ENCODE peak calls at places on chromosomes 1 and 21, in five cellular contexts. V, E, U, C and Y are unnamed samples.

GRCh38 chr1:225511828-225512381 is 84.1 kb upstream of the LBR start:
- DNase-seq in V (no peak), C (no peak), E (no peak), U (no peak), Y (no peak)

GRCh38 chr1:91511386-91511785 is 10.7 kb downstream of the CDC7 start:
- DNase-seq in E (peak; percentile 11), C (peak; percentile 9), U (peak; percentile 16), V (no peak), Y (peak; percentile 51)

GRCh38 chr1:173917149-173917548 is at the start of gene SERPINC1:
- DNase-seq in U (no peak), C (no peak), V (no peak), E (no peak), Y (no peak)

GRCh38 chr1:101238041-101238515 is 1.3 kb downstream of the S1PR1 start:
- DNase-seq in U (no peak), C (no peak), E (no peak), V (no peak), Y (peak; percentile 52)

GRCh38 chr1:235648954-235649721 is 446 bp downstream of the GNG4 start:
- DNase-seq in C (no peak), E (no peak), U (no peak), V (no peak), Y (peak; percentile 92)

GRCh38 chr1:65541865-65542264 is 121.4 kb downstream of the LEPR start:
- DNase-seq in U (no peak), E (no peak), V (no peak), C (no peak), Y (no peak)

GRCh38 chr1:237864338-237865244 is 26.1 kb downstream of the ZP4 start:
- DNase-seq in C (peak; percentile 43), E (peak; percentile 32), U (no peak), V (peak; percentile 15), Y (peak; percentile 81)

GRCh38 chr1:112444269-112444668 is 48.3 kb downstream of the CTTNBP2NL start:
- DNase-seq in U (no peak), C (no peak), V (no peak), E (no peak), Y (no peak)

GRCh38 chr1:65009724-65010420 is 43.5 kb upstream of the JAK1 start:
- DNase-seq in E (no peak), C (no peak), V (no peak), U (no peak), Y (no peak)

GRCh38 chr21:17732306-17732705 is 86.8 kb downstream of the C21orf91 start:
- DNase-seq in U (no peak), C (no peak), V (no peak), E (no peak), Y (no peak)

GRCh38 chr1:155049651-155050559 is 1.2 kb upstream of the ADAM15 start:
- DNase-seq in V (no peak), E (no peak), C (no peak), U (no peak), Y (no peak)

GRCh38 chr1:6180578-6181311 is 624 bp upstream of the CHD5 start:
- DNase-seq in C (no peak), V (no peak), E (no peak), U (no peak), Y (peak; percentile 75)

GRCh38 chr1:118555638-118556037 is 370.6 kb upstream of the SPAG17 start:
- DNase-seq in E (no peak), U (no peak), C (no peak), V (no peak), Y (no peak)

GRCh38 chr1:157352216-157352615 is 200.1 kb downstream of the FCRL5 start:
- DNase-seq in U (no peak), C (no peak), E (no peak), V (no peak), Y (no peak)

GRCh38 chr1:162612606-162613400 is 19.5 kb upstream of the DDR2 start:
- DNase-seq in E (no peak), V (no peak), C (no peak), U (no peak), Y (no peak)

GRCh38 chr1:2533356-2533755 is 3.3 kb upstream of the HES5 start:
- DNase-seq in C (no peak), V (no peak), U (no peak), E (no peak), Y (no peak)

GRCh38 chr1:156430305-156430704 is 61.3 kb downstream of the RHBG start:
- DNase-seq in C (no peak), E (no peak), U (no peak), V (no peak), Y (peak; percentile 82)

GRCh38 chr1:206735553-206736031 is 35.0 kb upstream of the IL19 start:
- DNase-seq in V (no peak), C (no peak), U (no peak), E (no peak), Y (no peak)

GRCh38 chr21:46187814-46188213 is 3.6 kb upstream of the SPATC1L start:
- DNase-seq in E (no peak), V (no peak), C (no peak), U (no peak), Y (no peak)

GRCh38 chr1:12454406-12455391 is 163.3 kb downstream of the DHRS3 start:
- DNase-seq in V (no peak), C (no peak), U (no peak), E (no peak), Y (no peak)

GRCh38 chr1:29017975-29018712 is 103.8 kb downstream of the EPB41 start:
- DNase-seq in U (no peak), C (no peak), V (no peak), E (no peak), Y (no peak)

GRCh38 chr1:194280463-194280862 is 1094.0 kb upstream of the B3GALT2 start:
- DNase-seq in V (no peak), E (no peak), C (peak; percentile 4), U (no peak), Y (peak; percentile 21)

GRCh38 chr1:183438060-183438459 is 19.9 kb upstream of the NMNAT2 start:
- DNase-seq in E (no peak), C (no peak), U (no peak), V (no peak), Y (no peak)

GRCh38 chr1:91877574-91878208 is 8.3 kb downstream of the TGFBR3 start:
- DNase-seq in C (no peak), U (no peak), E (no peak), V (no peak), Y (no peak)

GRCh38 chr21:38773108-38774061 is 32.3 kb upstream of the ETS2 start:
- DNase-seq in C (peak; percentile 49), V (peak; percentile 52), U (peak; percentile 81), E (no peak), Y (no peak)

GRCh38 chr1:21270086-21270689 is 20.1 kb downstream of the ECE1 start:
- DNase-seq in E (peak; percentile 58), U (peak; percentile 54), C (peak; percentile 74), V (peak; percentile 67), Y (peak; percentile 94)

GRCh38 chr21:43600642-43601397 is 58.5 kb downstream of the HSF2BP start:
- DNase-seq in U (no peak), C (no peak), E (no peak), V (no peak), Y (no peak)

GRCh38 chr1:114750780-114751179 is 7.0 kb downstream of the CSDE1 start:
- DNase-seq in V (no peak), E (no peak), U (no peak), C (no peak), Y (no peak)

GRCh38 chr21:45845063-45845789 is 136.3 kb upstream of the COL6A1 start:
- DNase-seq in V (no peak), U (no peak), E (no peak), C (no peak), Y (no peak)

GRCh38 chr1:41559331-41559730 is 74.8 kb upstream of the EDN2 start:
- DNase-seq in C (no peak), U (no peak), E (no peak), V (no peak), Y (no peak)

GRCh38 chr1:74237787-74238186 is 2.6 kb downstream of the TNNI3K start:
- DNase-seq in E (no peak), U (no peak), C (no peak), V (no peak), Y (no peak)

GRCh38 chr1:116820362-116820761 is 66.1 kb downstream of the CD2 start:
- DNase-seq in C (no peak), E (no peak), V (no peak), U (no peak), Y (no peak)

GRCh38 chr1:26290061-26290415 is 10.2 kb downstream of the SH3BGRL3 start:
- DNase-seq in E (no peak), U (no peak), V (no peak), C (no peak), Y (no peak)

DNA sequence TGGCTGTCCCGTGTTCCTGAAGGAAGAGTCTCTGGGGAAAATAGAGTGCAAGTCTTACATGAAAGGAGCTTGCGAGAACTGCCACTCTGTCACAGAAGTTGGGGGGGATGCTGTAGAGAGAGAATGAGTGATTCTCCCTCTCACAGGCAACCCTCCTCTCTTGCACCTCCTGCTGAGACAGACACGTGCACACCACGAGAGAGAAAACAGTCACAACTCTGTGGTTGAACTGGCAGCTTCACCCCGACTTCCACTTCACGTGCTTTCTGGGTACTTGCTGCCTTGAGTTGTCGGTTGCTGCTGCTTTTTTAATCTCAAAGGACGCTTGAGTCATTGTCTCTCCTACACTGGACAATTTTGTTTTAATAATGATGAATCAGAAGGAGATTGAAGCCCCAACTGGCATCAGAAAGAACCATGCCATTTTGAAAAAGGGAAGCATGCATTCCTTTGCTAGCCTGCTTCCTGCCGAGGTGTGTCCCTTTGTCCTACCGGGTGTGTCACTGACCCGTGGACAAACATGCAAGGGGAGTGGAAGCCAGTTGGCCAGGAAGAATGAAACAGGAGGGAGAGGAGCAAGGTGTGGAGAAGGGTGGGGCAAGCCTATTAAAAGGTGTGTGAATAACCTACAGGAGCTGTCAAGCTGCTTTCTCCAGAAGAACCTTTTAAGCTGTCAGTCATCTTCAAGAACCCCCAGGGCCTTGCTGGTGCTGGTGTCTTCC is 164.2 kb downstream of the CACNA1E start:
- DNase-seq in E (no peak), V (no peak), U (no peak), C (no peak), Y (no peak)
- TF ChIP-seq REST in E (no peak), V (no peak), U (no peak), C (no peak), Y (no peak)

DNA sequence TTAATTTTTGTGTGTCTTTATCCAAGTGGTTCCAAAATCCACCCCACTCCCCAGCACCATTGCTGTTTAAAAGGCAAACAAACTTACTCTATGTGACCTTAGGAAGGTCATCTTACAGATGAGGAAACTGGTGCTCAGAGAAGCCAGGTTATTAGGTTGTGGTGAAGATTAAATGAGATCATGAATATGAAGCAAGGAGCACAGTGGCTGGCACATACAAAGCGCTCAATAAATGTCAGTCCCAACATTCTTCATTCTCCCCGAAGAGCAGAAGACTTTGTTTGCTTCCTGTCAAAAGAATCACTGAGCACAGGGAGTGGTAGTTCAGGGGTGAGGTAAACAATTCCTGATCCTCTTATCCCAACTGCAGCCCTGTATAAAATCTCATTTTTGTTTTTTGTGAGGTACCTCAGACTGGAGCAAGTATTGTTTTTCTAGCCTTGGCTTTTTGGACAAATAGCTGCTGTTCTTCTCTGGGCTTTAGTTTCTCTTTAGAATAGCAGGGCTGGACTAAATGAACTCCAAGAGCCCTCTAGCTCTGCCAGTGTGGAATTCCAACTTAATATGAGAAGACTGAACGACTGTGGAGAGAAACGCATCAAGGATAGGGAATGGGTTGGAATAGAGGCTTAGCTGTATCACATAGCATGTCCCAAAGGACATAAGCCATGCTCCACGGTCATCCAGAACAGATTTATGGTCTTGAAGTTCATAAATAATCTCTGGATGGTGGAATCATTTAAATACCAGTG is 455.3 kb upstream of the USP24 start:
- DNase-seq in C (no peak), V (no peak), U (no peak), E (no peak), Y (no peak)
- H3K27ac ChIP-seq in C (no peak overlapping the region), V (no peak overlapping the region), U (no peak overlapping the region), E (no peak overlapping the region), Y (no peak overlapping the region)

GRCh38 chr1:77757066-77757584 is 2.5 kb downstream of the USP33 start:
- DNase-seq in C (no peak), E (no peak), V (no peak), U (no peak), Y (no peak)
- H3K4me3 ChIP-seq in C (no peak overlapping the region), E (no peak overlapping the region), V (no peak overlapping the region), U (no peak overlapping the region), Y (no peak overlapping the region)

GRCh38 chr1:81259620-81260411 is 540.9 kb upstream of the ADGRL2 start:
- DNase-seq in E (no peak), V (no peak), C (no peak), U (no peak), Y (no peak)
- TF ChIP-seq REST in E (no peak), V (no peak), C (no peak), U (no peak), Y (no peak)